ENCODE peak calls at places on chromosomes 6 and 20, in ten cellular contexts. T is left ventricle myocardium inferior; P is stomach; B is GM12878; J is tibial artery; O is effector memory CD4-positive, alpha-beta T cell; L is Karpas-422; U is psoas muscle; V is transverse colon; F is PC-9. Z is an unnamed sample.

GRCh38 chr6:7642784-7643183 is 52.8 kb downstream of the SNRNP48 start:
- DNase-seq in P (no peak), T (no peak), J (no peak), L (no peak), F (no peak), V (peak; percentile 57), O (no peak), U (no peak), B (no peak), Z (no peak)

GRCh38 chr6:44969446-44970175 is 358.5 kb upstream of the RUNX2 start:
- DNase-seq in U (no peak), B (no peak), O (no peak), L (no peak), F (no peak), J (no peak), P (no peak), T (no peak), V (no peak), Z (no peak)

GRCh38 chr6:159084493-159085091 is 39.8 kb upstream of the TAGAP start:
- DNase-seq in B (no peak), L (no peak), O (no peak), U (no peak), F (no peak), T (no peak), V (no peak), J (no peak), P (no peak), Z (no peak)

GRCh38 chr6:127069659-127070279 is 48.7 kb upstream of the RSPO3 start:
- DNase-seq in L (peak; percentile 67), J (no peak), T (no peak), B (no peak), V (no peak), U (no peak), P (no peak), F (no peak), O (no peak), Z (no peak)

GRCh38 chr20:25071722-25072121 is 10.2 kb downstream of the VSX1 start:
- DNase-seq in F (no peak), P (peak; percentile 21), J (no peak), U (no peak), B (no peak), V (no peak), O (no peak), L (no peak), T (no peak), Z (no peak)

GRCh38 chr6:110066091-110066490 is 88.0 kb downstream of the GPR6 start:
- DNase-seq in B (no peak), P (no peak), F (no peak), T (no peak), L (no peak), V (no peak), U (no peak), J (no peak), O (no peak), Z (no peak)

GRCh38 chr6:16688984-16689636 is 72.2 kb downstream of the ATXN1 start:
- DNase-seq in P (no peak), U (no peak), L (no peak), F (no peak), B (no peak), V (no peak), O (no peak), T (no peak), J (no peak), Z (no peak)

GRCh38 chr6:46288863-46289262 is 118.1 kb upstream of the ENPP5 start:
- DNase-seq in L (peak; percentile 51), J (no peak), U (no peak), T (no peak), V (no peak), F (no peak), P (no peak), B (no peak), O (no peak), Z (no peak)

GRCh38 chr6:35048631-35049083 is 92.5 kb downstream of the TCP11 start:
- DNase-seq in L (no peak), O (no peak), B (no peak), V (peak; percentile 50), P (no peak), T (no peak), U (peak; percentile 67), F (no peak), J (peak; percentile 75), Z (peak; percentile 65)

GRCh38 chr6:113137411-113137810 is 719.7 kb upstream of the MARCKS start:
- DNase-seq in V (no peak), L (no peak), P (no peak), T (peak; percentile 17), O (no peak), J (peak; percentile 50), B (no peak), F (no peak), U (peak; percentile 45), Z (peak; percentile 46)

GRCh38 chr20:43849496-43850197 is 65.0 kb upstream of the TOX2 start:
- DNase-seq in V (no peak), F (peak; percentile 53), B (no peak), L (no peak), P (no peak), U (peak; percentile 55), J (no peak), O (no peak), T (no peak), Z (no peak)

GRCh38 chr6:38567436-38567835 is 72.3 kb downstream of the BTBD9 start:
- DNase-seq in F (peak; percentile 47), J (peak; percentile 73), L (no peak), U (peak; percentile 85), O (no peak), P (peak; percentile 44), B (no peak), T (peak; percentile 82), V (peak; percentile 37), Z (peak; percentile 80)

GRCh38 chr6:31721351-31722020 is at the start of gene LY6G6C:
- DNase-seq in U (no peak), V (no peak), F (no peak), O (no peak), B (no peak), L (no peak), J (no peak), T (no peak), P (no peak), Z (no peak)

GRCh38 chr6:109579361-109579760 is 96.3 kb upstream of the ZBTB24 start:
- DNase-seq in T (no peak), F (no peak), V (no peak), P (no peak), O (no peak), L (no peak), U (no peak), J (no peak), B (peak; percentile 21), Z (no peak)

GRCh38 chr6:5457983-5458683 is 196.8 kb downstream of the FARS2 start:
- DNase-seq in V (peak; percentile 19), F (peak; percentile 28), J (no peak), O (no peak), T (no peak), L (no peak), P (peak; percentile 87), B (no peak), U (peak; percentile 85), Z (peak; percentile 22)

GRCh38 chr6:113182370-113183141 is 674.6 kb upstream of the MARCKS start:
- DNase-seq in B (no peak), U (no peak), J (no peak), P (no peak), F (no peak), O (no peak), V (no peak), L (no peak), T (no peak), Z (no peak)

GRCh38 chr20:12660918-12661317 is 347.9 kb upstream of the SPTLC3 start:
- DNase-seq in B (no peak), V (no peak), O (no peak), U (no peak), L (no peak), T (no peak), J (no peak), F (no peak), P (no peak), Z (peak; percentile 58)

GRCh38 chr20:33559994-33560393 is 70.1 kb downstream of the CBFA2T2 start:
- DNase-seq in T (no peak), U (no peak), F (no peak), B (no peak), O (no peak), V (no peak), J (no peak), L (no peak), P (no peak), Z (no peak)

GRCh38 chr20:33563788-33564187 is 73.9 kb downstream of the CBFA2T2 start:
- DNase-seq in F (no peak), T (no peak), O (no peak), V (no peak), B (no peak), U (no peak), P (no peak), L (no peak), J (no peak), Z (no peak)

GRCh38 chr20:33558348-33559144 is 68.7 kb downstream of the CBFA2T2 start:
- DNase-seq in U (no peak), B (no peak), T (no peak), O (no peak), J (no peak), V (no peak), F (no peak), L (no peak), P (no peak), Z (no peak)

GRCh38 chr20:33559212-33559611 is 69.3 kb downstream of the CBFA2T2 start:
- DNase-seq in U (no peak), F (no peak), L (no peak), P (no peak), T (no peak), J (no peak), O (no peak), V (no peak), B (no peak), Z (no peak)

GRCh38 chr20:33561981-33562601 is 72.2 kb downstream of the CBFA2T2 start:
- DNase-seq in V (peak; percentile 88), L (no peak), O (no peak), T (peak; percentile 65), P (peak; percentile 83), J (peak; percentile 72), B (no peak), F (peak; percentile 39), U (peak; percentile 67), Z (peak; percentile 77)
- H3K4me3 ChIP-seq in V (peak overlapping the region; percentile 4), L (no peak overlapping the region), O (no peak overlapping the region), T (peak overlapping the region; percentile 25), P (peak overlapping the region; percentile 16), J (peak overlapping the region; percentile 8), B (no peak overlapping the region), F (no peak overlapping the region), U (no peak overlapping the region), Z (no peak overlapping the region)

GRCh38 chr6:37369321-37370196 is 15.8 kb downstream of the RNF8 start:
- DNase-seq in U (no peak), J (no peak), L (no peak), T (no peak), V (no peak), O (no peak), B (no peak), P (no peak), F (no peak), Z (no peak)
- H3K27ac ChIP-seq in U (no peak overlapping the region), J (no peak overlapping the region), L (peak overlapping the region; percentile 31), T (peak overlapping the region; percentile 67), V (no peak overlapping the region), O (no peak overlapping the region), B (no peak overlapping the region), P (no peak overlapping the region), F (no peak overlapping the region), Z (peak overlapping the region; percentile 85)

GRCh38 chr20:11451793-11452291 is 465.9 kb upstream of the BTBD3 start:
- DNase-seq in U (no peak), T (no peak), F (no peak), O (no peak), L (no peak), B (no peak), V (no peak), J (no peak), P (no peak), Z (no peak)
- H3K4me1 ChIP-seq in U (peaks cover 5% of the 10 kb centered on the region), T (peaks cover 11% of the 10 kb centered on the region), F (peaks cover 39% of the 10 kb centered on the region), O (no peaks in the 10 kb centered on the region), L (no peaks in the 10 kb centered on the region), B (no peaks in the 10 kb centered on the region), V (peaks cover 17% of the 10 kb centered on the region), J (no peaks in the 10 kb centered on the region), P (no peaks in the 10 kb centered on the region), Z (peaks cover 6% of the 10 kb centered on the region)

GRCh38 chr6:169906741-169907418 is 155.5 kb downstream of the ERMARD start:
- DNase-seq in O (no peak), U (no peak), T (peak; percentile 25), L (no peak), P (no peak), B (no peak), F (no peak), V (no peak), J (no peak), Z (peak; percentile 63)
- H3K4me3 ChIP-seq in O (no peak overlapping the region), U (no peak overlapping the region), T (no peak overlapping the region), L (no peak overlapping the region), P (no peak overlapping the region), B (no peak overlapping the region), F (no peak overlapping the region), V (no peak overlapping the region), J (no peak overlapping the region), Z (no peak overlapping the region)